ENCODE peak calls at places on chromosomes 13 and 19, in six cellular contexts. U, V, P, N, I and J are unnamed samples.

GRCh38 chr13:32527151-32527550 is 11.4 kb downstream of the N4BP2L2 start:
- DNase-seq in V (no peak), N (no peak), P (no peak), I (no peak), U (no peak), J (no peak)

GRCh38 chr19:3368441-3368795 is 2.0 kb downstream of the NFIC start:
- DNase-seq in P (no peak), I (no peak), U (no peak), V (no peak), N (no peak), J (no peak)

GRCh38 chr19:35619290-35619923 is 6.9 kb downstream of the HAUS5 start:
- DNase-seq in U (no peak), P (no peak), N (no peak), V (no peak), I (no peak), J (no peak)

GRCh38 chr19:54211214-54211613 is 10.6 kb downstream of the RPS9 start:
- DNase-seq in I (no peak), P (no peak), N (no peak), V (no peak), U (no peak), J (no peak)

GRCh38 chr19:13884726-13885591 is 8.0 kb downstream of the NANOS3 start:
- DNase-seq in N (no peak), P (peak; percentile 55), U (no peak), V (no peak), I (no peak), J (no peak)

GRCh38 chr13:48118025-48118424 is 23.1 kb upstream of the MED4 start:
- DNase-seq in N (no peak), P (no peak), V (no peak), U (no peak), I (no peak), J (no peak)

GRCh38 chr13:48156466-48156865 is 61.6 kb upstream of the MED4 start:
- DNase-seq in I (peak; percentile 66), P (no peak), U (no peak), V (no peak), N (peak; percentile 25), J (no peak)

GRCh38 chr19:8552810-8553209 is 24.4 kb downstream of the MYO1F start:
- DNase-seq in V (no peak), U (no peak), N (no peak), P (no peak), I (no peak), J (no peak)

GRCh38 chr13:79765331-79765730 is 284.4 kb downstream of the NDFIP2 start:
- DNase-seq in I (no peak), V (no peak), N (no peak), P (no peak), U (no peak), J (no peak)

GRCh38 chr19:2819540-2820111 is at the start of gene ZNF554:
- DNase-seq in U (peak; percentile 93), V (peak; percentile 99), P (peak; percentile 96), I (peak; percentile 98), N (peak; percentile 89), J (peak; percentile 98)

GRCh38 chr13:42484396-42484795 is 89.6 kb upstream of the TNFSF11 start:
- DNase-seq in N (no peak), I (no peak), U (no peak), P (no peak), V (no peak), J (no peak)

GRCh38 chr13:97878421-97879375 is 74.8 kb upstream of the IPO5 start:
- DNase-seq in V (no peak), N (peak; percentile 51), P (no peak), I (no peak), U (no peak), J (no peak)